ENCODE peak calls at places on chromosomes 6 and 20, in six cellular contexts. H is bronchial epithelial cell; P is choroid plexus epithelial cell; I is neural crest cell; E is CD4-positive, alpha-beta T cell; X is MM.1S. A is an unnamed sample.
A peak's percentile ranks its signal among the peaks of the same experiment; 100 is the strongest.

GRCh38 chr20:34004790-34005457 is 11.2 kb downstream of the RALY start:
- DNase-seq in H (no peak), P (no peak), I (no peak), E (no peak), X (no peak), A (no peak)

GRCh38 chr20:1876975-1877603 is 18.1 kb upstream of the SIRPA start:
- DNase-seq in H (no peak), P (peak; percentile 27), I (no peak), E (no peak), X (no peak), A (no peak)

GRCh38 chr6:145015739-145016558 is 719.4 kb downstream of the EPM2A start:
- DNase-seq in H (peak; percentile 94), P (peak; percentile 94), I (no peak), E (no peak), X (no peak), A (peak; percentile 76)

GRCh38 chr6:3867616-3868502 is 18.7 kb downstream of the FAM50B start:
- DNase-seq in H (peak; percentile 34), P (no peak), I (no peak), E (no peak), X (no peak), A (no peak)

GRCh38 chr20:46350201-46350985 is 42.1 kb upstream of the CDH22 start:
- DNase-seq in H (peak; percentile 24), P (peak; percentile 92), I (peak; percentile 22), E (no peak), X (no peak), A (peak; percentile 93)

GRCh38 chr6:81067057-81067456 is 685.4 kb downstream of the TENT5A start:
- DNase-seq in H (no peak), P (no peak), I (no peak), E (no peak), X (no peak), A (no peak)

GRCh38 chr6:38172739-38173415 is 353.4 kb downstream of the ZFAND3 start:
- DNase-seq in H (no peak), P (no peak), I (no peak), E (no peak), X (no peak), A (no peak)

GRCh38 chr6:136095961-136096360 is 154.2 kb downstream of the MTFR2 start:
- DNase-seq in H (no peak), P (peak; percentile 61), I (no peak), E (no peak), X (no peak), A (peak; percentile 38)

GRCh38 chr6:41577865-41578713 is 31.9 kb downstream of the FOXP4 start:
- DNase-seq in H (peak; percentile 67), P (peak; percentile 33), I (peak; percentile 39), E (no peak), X (no peak), A (peak; percentile 55)

GRCh38 chr6:73854998-73855718 is 159.2 kb downstream of the CD109 start:
- DNase-seq in H (peak; percentile 58), P (peak; percentile 84), I (peak; percentile 28), E (no peak), X (peak; percentile 60), A (peak; percentile 89)

GRCh38 chr20:59598625-59599310 is 5.6 kb upstream of the PHACTR3 start:
- DNase-seq in H (peak; percentile 8), P (peak; percentile 15), I (peak; percentile 40), E (no peak), X (peak; percentile 36), A (no peak)

GRCh38 chr6:104462811-104463599 is 396.7 kb downstream of the HACE1 start:
- DNase-seq in H (no peak), P (peak; percentile 19), I (no peak), E (no peak), X (no peak), A (peak; percentile 9)

GRCh38 chr6:78308025-78308424 is 559.3 kb upstream of the IRAK1BP1 start:
- DNase-seq in H (peak; percentile 18), P (peak; percentile 25), I (peak; percentile 2), E (no peak), X (no peak), A (peak; percentile 7)

GRCh38 chr20:24379116-24379927 is 90.1 kb upstream of the SYNDIG1 start:
- DNase-seq in H (peak; percentile 40), P (peak; percentile 64), I (no peak), E (no peak), X (no peak), A (no peak)

GRCh38 chr6:145372671-145373123 is 362.6 kb downstream of the EPM2A start:
- DNase-seq in H (peak; percentile 29), P (peak; percentile 64), I (no peak), E (no peak), X (peak; percentile 81), A (peak; percentile 23)

GRCh38 chr20:49028684-49029083 is 17.4 kb upstream of the CSE1L start:
- DNase-seq in H (peak; percentile 4), P (peak; percentile 76), I (no peak), E (no peak), X (no peak), A (peak; percentile 30)

GRCh38 chr6:160391419-160392116 is 43.4 kb downstream of the SLC22A3 start:
- DNase-seq in H (peak; percentile 95), P (peak; percentile 81), I (no peak), E (no peak), X (no peak), A (peak; percentile 93)

GRCh38 chr6:133191323-133191722 is 49.8 kb upstream of the EYA4 start:
- DNase-seq in H (no peak), P (peak; percentile 15), I (no peak), E (no peak), X (no peak), A (no peak)

GRCh38 chr6:165686966-165687365 is 23.9 kb upstream of the PDE10A start:
- DNase-seq in H (no peak), P (no peak), I (no peak), E (no peak), X (no peak), A (peak; percentile 16)

GRCh38 chr6:42030585-42031506 is 19.5 kb upstream of the TAF8 start:
- DNase-seq in H (no peak), P (peak; percentile 70), I (no peak), E (no peak), X (no peak), A (peak; percentile 95)

GRCh38 chr6:37125779-37126553 is 44.0 kb upstream of the PIM1 start:
- DNase-seq in H (no peak), P (no peak), I (peak; percentile 22), E (no peak), X (no peak), A (peak; percentile 56)

GRCh38 chr6:163720460-163721235 is 306.1 kb downstream of the QKI start:
- DNase-seq in H (no peak), P (no peak), I (no peak), E (no peak), X (no peak), A (peak; percentile 55)

GRCh38 chr6:25138697-25139051 is 140.5 kb upstream of the CARMIL1 start:
- DNase-seq in H (peak; percentile 37), P (peak; percentile 45), I (no peak), E (no peak), X (peak; percentile 70), A (peak; percentile 66)

GRCh38 chr20:22003680-22004079 is 298.2 kb downstream of the PAX1 start:
- DNase-seq in H (no peak), P (no peak), I (no peak), E (no peak), X (no peak), A (no peak)

GRCh38 chr20:51628533-51629398 is 86.2 kb upstream of the NFATC2 start:
- DNase-seq in H (peak; percentile 12), P (peak; percentile 93), I (no peak), E (no peak), X (no peak), A (peak; percentile 68)

GRCh38 chr20:5070570-5070969 is 49.2 kb downstream of the PCNA start:
- DNase-seq in H (no peak), P (no peak), I (no peak), E (no peak), X (no peak), A (no peak)

DNA sequence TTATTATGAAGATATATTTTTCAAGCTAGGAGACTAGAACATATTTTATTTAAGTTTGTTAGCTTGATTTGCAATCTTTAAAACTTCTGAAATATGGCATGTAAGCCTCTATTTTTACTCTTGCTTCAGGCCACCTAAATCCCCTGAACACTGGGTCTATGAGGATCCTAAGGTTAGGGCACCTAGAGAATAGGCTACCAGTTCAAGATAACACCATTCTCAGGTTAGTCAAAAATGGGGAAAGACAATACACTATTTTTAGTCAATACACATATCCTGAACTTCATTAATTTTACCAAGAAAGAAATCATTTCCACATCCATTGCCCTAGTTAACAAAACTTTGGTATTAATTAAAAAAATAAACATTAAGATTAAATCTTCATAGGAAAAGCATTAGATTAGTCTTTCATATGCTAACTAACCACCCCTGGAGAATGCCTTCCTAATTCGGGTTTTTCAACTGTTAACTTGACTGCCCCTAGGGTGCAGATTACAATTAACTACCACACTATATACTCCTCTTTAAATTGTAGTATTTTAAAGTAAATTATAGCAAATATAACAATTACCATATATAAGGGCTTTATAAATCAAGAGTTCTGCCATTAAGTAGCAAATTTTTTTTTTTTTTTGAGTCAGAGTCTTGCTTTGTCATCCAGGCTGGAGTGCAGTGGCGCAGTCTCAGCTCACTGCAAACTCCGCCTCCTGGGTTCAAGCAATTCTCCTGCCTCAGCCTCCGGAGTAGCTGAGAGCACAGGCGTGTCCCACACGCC is 6.7 kb upstream of the HSF2 start:
- DNase-seq in H (no peak), P (no peak), I (no peak), E (no peak), X (no peak), A (no peak)
- TF ChIP-seq CTCF in H (no peak), P (no peak), I (no peak), E (no peak), X (no peak), A (no peak)

GRCh38 chr6:97925504-97925903 is 642.5 kb upstream of the MMS22L start:
- DNase-seq in H (peak; percentile 36), P (peak; percentile 3), I (no peak), E (no peak), X (no peak), A (no peak)
- TF ChIP-seq CTCF in H (peak; percentile 34), P (peak; percentile 13), I (peak; percentile 57), E (no peak), X (no peak), A (no peak)

DNA sequence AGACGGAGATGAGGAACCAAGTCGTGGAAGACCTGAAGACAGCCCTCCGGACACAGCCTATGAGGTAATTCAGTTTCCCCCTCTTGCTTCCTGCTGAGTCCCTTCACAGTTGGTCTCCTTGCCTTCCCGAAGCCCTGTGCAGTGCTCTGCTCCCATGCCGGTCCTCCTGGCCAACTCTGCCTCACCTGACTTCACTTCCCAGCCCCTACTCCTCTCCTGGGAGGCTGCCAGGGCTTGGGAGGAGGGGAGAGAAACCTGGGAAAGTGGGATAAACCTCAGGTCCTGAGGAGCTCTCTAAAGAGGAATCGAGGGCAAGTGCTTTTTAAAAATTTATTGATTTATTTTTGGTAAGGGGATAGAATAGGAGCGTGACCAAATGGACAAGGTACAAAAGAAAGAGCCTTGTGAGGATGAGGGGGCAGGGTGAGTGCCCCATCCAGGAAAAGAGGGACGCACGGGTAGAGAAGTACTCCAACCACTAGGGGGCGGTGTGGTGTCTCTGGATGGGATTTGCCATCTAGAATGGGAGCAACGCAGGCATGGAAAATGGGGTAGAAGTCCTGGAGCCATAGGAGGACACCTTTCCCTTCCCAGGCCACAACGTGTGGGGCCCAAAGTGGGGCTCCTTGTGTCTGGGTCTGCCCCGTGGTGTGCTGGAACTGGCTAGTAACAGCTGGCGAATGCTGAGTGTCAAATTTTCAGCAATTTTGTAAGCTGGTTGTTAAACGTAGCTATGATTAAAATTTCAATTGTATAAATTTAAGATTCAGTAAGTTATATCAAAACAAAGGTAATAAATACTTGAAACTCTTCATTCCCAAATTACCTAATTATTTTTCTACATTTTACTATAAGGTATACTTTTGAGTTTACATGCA is 69.0 kb downstream of the MOCS1 start:
- DNase-seq in H (peak; percentile 25), P (peak; percentile 75), I (peak; percentile 68), E (peak; percentile 29), X (peak; percentile 36), A (peak; percentile 69)
- TF ChIP-seq CTCF in H (peak; percentile 83), P (peak; percentile 85), I (peak; percentile 67), E (peak; percentile 87), X (peak; percentile 67), A (peak; percentile 86)

GRCh38 chr6:17103715-17104114 is 1.9 kb downstream of the STMND1 start:
- DNase-seq in H (no peak), P (peak; percentile 33), I (no peak), E (no peak), X (no peak), A (no peak)
- TF ChIP-seq CTCF in H (peak; percentile 25), P (peak; percentile 48), I (peak; percentile 28), E (no peak), X (no peak), A (peak; percentile 35)

A was measured in fibroblast of villous mesenchyme.